ENCODE peak calls at places on chromosomes 11 and 22, in four cellular contexts. One of them, this sample, is unnamed.

GRCh38 chr11:82714346-82715174 is 19.1 kb downstream of the FAM181B start:
- DNase-seq in HepG2: no peak
- DNase-seq in GM12878: no peak
- DNase-seq in K562: no peak
- DNase-seq in this sample: no peak

GRCh38 chr11:2525941-2526807 is 81.4 kb downstream of the KCNQ1 start:
- DNase-seq in HepG2: no peak
- DNase-seq in K562: no peak
- DNase-seq in GM12878: no peak
- DNase-seq in this sample: no peak

GRCh38 chr11:70397336-70397982 is 870 bp upstream of the CTTN start:
- DNase-seq in K562: no peak
- DNase-seq in GM12878: no peak
- DNase-seq in HepG2: peak; percentile 43
- DNase-seq in this sample: peak; percentile 13

GRCh38 chr11:128686745-128687177 is 7.1 kb upstream of the FLI1 start:
- DNase-seq in GM12878: no peak
- DNase-seq in HepG2: no peak
- DNase-seq in K562: no peak
- DNase-seq in this sample: no peak

GRCh38 chr22:19871845-19872778 is 17.4 kb upstream of the GNB1L start:
- DNase-seq in GM12878: no peak
- DNase-seq in HepG2: no peak
- DNase-seq in K562: no peak
- DNase-seq in this sample: no peak

GRCh38 chr22:36234919-36235318 is 4.4 kb downstream of the APOL2 start:
- DNase-seq in HepG2: no peak
- DNase-seq in GM12878: no peak
- DNase-seq in K562: no peak
- DNase-seq in this sample: no peak

GRCh38 chr22:32175751-32176644 is 16.9 kb upstream of the C22orf42 start:
- DNase-seq in K562: no peak
- DNase-seq in HepG2: no peak
- DNase-seq in GM12878: no peak
- DNase-seq in this sample: no peak

GRCh38 chr22:41449321-41449720 is 2.7 kb upstream of the TOB2 start:
- DNase-seq in GM12878: no peak
- DNase-seq in K562: no peak
- DNase-seq in HepG2: no peak
- DNase-seq in this sample: no peak

GRCh38 chr11:71999813-72000590 is 1.3 kb downstream of the IL18BP start:
- DNase-seq in GM12878: no peak
- DNase-seq in K562: peak; percentile 29
- DNase-seq in HepG2: no peak
- DNase-seq in this sample: no peak

GRCh38 chr11:1882265-1883238 is 9.1 kb downstream of the PRR33 start:
- DNase-seq in K562: peak; percentile 91
- DNase-seq in HepG2: peak; percentile 49
- DNase-seq in GM12878: no peak
- DNase-seq in this sample: peak; percentile 43

GRCh38 chr22:25362215-25362882 is 142.9 kb downstream of the CRYBB2 start:
- DNase-seq in HepG2: peak; percentile 35
- DNase-seq in GM12878: no peak
- DNase-seq in K562: peak; percentile 74
- DNase-seq in this sample: peak; percentile 21

DNA sequence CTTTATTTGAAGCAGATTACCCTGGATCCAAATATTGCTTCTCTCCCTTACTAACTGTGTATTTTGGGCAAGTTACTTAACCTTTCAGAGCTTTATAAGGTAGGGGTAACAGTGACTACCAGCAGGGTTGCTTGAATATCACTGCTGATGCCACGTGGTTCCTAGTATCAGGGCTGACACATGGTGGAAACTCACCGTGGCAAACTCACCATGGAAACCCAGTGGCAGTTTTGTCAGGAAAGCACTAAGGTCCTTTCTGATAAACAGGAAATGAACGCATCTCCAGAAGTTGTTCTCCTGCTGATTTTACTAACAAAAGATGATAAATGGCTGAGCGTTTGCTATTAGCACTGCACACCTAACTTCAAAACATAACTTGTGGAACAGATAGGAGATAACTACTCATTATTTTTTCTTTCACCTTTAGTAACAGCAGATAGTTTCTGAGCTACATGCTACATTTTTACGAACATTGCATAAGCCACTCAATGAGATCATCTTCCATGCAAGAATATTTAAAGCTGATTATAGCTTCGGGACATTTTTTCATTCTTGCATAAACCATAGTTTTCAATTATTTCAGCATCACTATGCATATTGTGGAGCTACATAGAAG is 59.7 kb upstream of the RAG2 start:
- DNase-seq in K562: no peak
- DNase-seq in HepG2: no peak
- DNase-seq in GM12878: no peak
- DNase-seq in this sample: no peak
- TF ChIP-seq ZNF274 in K562: no peak
- TF ChIP-seq ZNF274 in HepG2: no peak
- TF ChIP-seq ZNF274 in GM12878: no peak
- TF ChIP-seq ZNF274 in this sample: no peak

GRCh38 chr11:133386262-133386661 is 146.0 kb downstream of the OPCML start:
- DNase-seq in GM12878: no peak
- DNase-seq in K562: no peak
- DNase-seq in HepG2: no peak
- DNase-seq in this sample: no peak
- TF ChIP-seq JUND in GM12878: no peak
- TF ChIP-seq JUND in K562: no peak
- TF ChIP-seq JUND in HepG2: no peak
- TF ChIP-seq JUND in this sample: no peak

GRCh38 chr22:45997077-45997774 is 20.3 kb upstream of the WNT7B start:
- DNase-seq in K562: peak; percentile 26
- DNase-seq in GM12878: no peak
- DNase-seq in HepG2: no peak
- DNase-seq in this sample: no peak
- TF ChIP-seq MAX in K562: no peak
- TF ChIP-seq MAX in GM12878: no peak
- TF ChIP-seq MAX in HepG2: no peak
- TF ChIP-seq MAX in this sample: no peak

GRCh38 chr11:32775908-32776307 is 18.6 kb downstream of the CCDC73 start:
- DNase-seq in K562: no peak
- DNase-seq in GM12878: no peak
- DNase-seq in HepG2: no peak
- DNase-seq in this sample: no peak
- TF ChIP-seq ZNF274 in K562: no peak
- TF ChIP-seq ZNF274 in GM12878: no peak
- TF ChIP-seq ZNF274 in HepG2: no peak
- TF ChIP-seq ZNF274 in this sample: no peak

GRCh38 chr11:417652-418342 is 3.0 kb upstream of the SIGIRR start:
- DNase-seq in HepG2: no peak
- DNase-seq in K562: no peak
- DNase-seq in GM12878: no peak
- DNase-seq in this sample: no peak
- TF ChIP-seq JUND in HepG2: no peak
- TF ChIP-seq JUND in K562: no peak
- TF ChIP-seq JUND in GM12878: no peak
- TF ChIP-seq JUND in this sample: no peak